ENCODE peak calls at places on chromosome 6, in eight cellular contexts. L, P, I, W, R, N, Z and Y are unnamed samples.

GRCh38 chr6:4287811-4288244 is 152.5 kb upstream of the ECI2 start:
- DNase-seq in I (no peak), L (no peak), N (no peak), W (peak; percentile 51), P (peak; percentile 66), Z (no peak), R (no peak), Y (no peak)

GRCh38 chr6:169933839-169934698 is 182.6 kb downstream of the ERMARD start:
- DNase-seq in L (peak; percentile 15), P (peak; percentile 62), Z (peak; percentile 60), N (no peak), I (no peak), W (no peak), R (no peak), Y (no peak)

GRCh38 chr6:151832710-151833109 is 25.2 kb downstream of the ESR1 start:
- DNase-seq in I (no peak), W (no peak), N (no peak), L (no peak), P (no peak), R (no peak), Z (no peak), Y (no peak)

GRCh38 chr6:4224082-4224978 is 89.0 kb upstream of the ECI2 start:
- DNase-seq in W (no peak), L (no peak), R (no peak), I (no peak), N (no peak), P (no peak), Z (no peak), Y (no peak)

GRCh38 chr6:159163901-159164370 is 5.3 kb upstream of the FNDC1 start:
- DNase-seq in P (no peak), R (no peak), W (no peak), L (peak; percentile 71), N (no peak), Z (no peak), I (no peak), Y (peak; percentile 40)

GRCh38 chr6:100185615-100186014 is 191.6 kb upstream of the MCHR2 start:
- DNase-seq in I (no peak), N (no peak), R (no peak), P (no peak), Z (no peak), W (no peak), L (no peak), Y (no peak)

GRCh38 chr6:129215246-129215645 is 332.3 kb downstream of the LAMA2 start:
- DNase-seq in Z (no peak), R (no peak), P (no peak), L (no peak), N (no peak), W (no peak), I (no peak), Y (no peak)

GRCh38 chr6:147205690-147206600 is 1.7 kb downstream of the STXBP5 start:
- DNase-seq in W (peak; percentile 47), L (peak; percentile 56), P (peak; percentile 34), Z (no peak), R (no peak), N (no peak), I (no peak), Y (no peak)

GRCh38 chr6:47844881-47845280 is 63.0 kb downstream of the OPN5 start:
- DNase-seq in I (no peak), P (no peak), L (no peak), N (no peak), Z (no peak), R (peak; percentile 64), W (no peak), Y (no peak)

GRCh38 chr6:1701668-1702353 is 92.1 kb downstream of the FOXC1 start:
- DNase-seq in N (peak; percentile 85), L (peak; percentile 63), Z (no peak), I (no peak), R (no peak), P (peak; percentile 41), W (no peak), Y (peak; percentile 92)

GRCh38 chr6:5126214-5126613 is 41.1 kb downstream of the PPP1R3G start:
- DNase-seq in I (no peak), Z (no peak), W (no peak), L (no peak), P (no peak), N (no peak), R (no peak), Y (no peak)

GRCh38 chr6:118468682-118469465 is 79.2 kb upstream of the PLN start:
- DNase-seq in N (no peak), I (no peak), L (peak; percentile 42), Z (no peak), W (peak; percentile 16), P (no peak), R (no peak), Y (no peak)

GRCh38 chr6:104322849-104323248 is 536.9 kb downstream of the HACE1 start:
- DNase-seq in N (no peak), I (no peak), P (no peak), W (peak; percentile 57), Z (no peak), R (no peak), L (no peak), Y (no peak)

GRCh38 chr6:80767808-80768207 is 661.3 kb downstream of the BCKDHB start:
- DNase-seq in L (peak; percentile 89), W (no peak), R (no peak), I (no peak), N (peak; percentile 84), Z (peak; percentile 62), P (peak; percentile 80), Y (peak; percentile 75)

GRCh38 chr6:139240161-139241010 is 51.4 kb downstream of the TXLNB start:
- DNase-seq in N (no peak), R (peak; percentile 72), P (peak; percentile 28), I (no peak), L (peak; percentile 97), Z (no peak), W (no peak), Y (peak; percentile 79)

GRCh38 chr6:32689531-32690505 is 23.4 kb upstream of the HLA-DQB1 start:
- DNase-seq in Z (no peak), W (no peak), L (no peak), N (no peak), I (no peak), P (no peak), R (no peak), Y (no peak)

GRCh38 chr6:46453221-46453620 is 38.0 kb downstream of the RCAN2 start:
- DNase-seq in L (peak; percentile 79), I (no peak), Z (no peak), W (no peak), N (no peak), P (no peak), R (no peak), Y (peak; percentile 67)
- H3K4me3 ChIP-seq in L (no peak overlapping the region), I (no peak overlapping the region), Z (no peak overlapping the region), W (no peak overlapping the region), N (no peak overlapping the region), P (no peak overlapping the region), R (no peak overlapping the region), Y (no peak overlapping the region)

DNA sequence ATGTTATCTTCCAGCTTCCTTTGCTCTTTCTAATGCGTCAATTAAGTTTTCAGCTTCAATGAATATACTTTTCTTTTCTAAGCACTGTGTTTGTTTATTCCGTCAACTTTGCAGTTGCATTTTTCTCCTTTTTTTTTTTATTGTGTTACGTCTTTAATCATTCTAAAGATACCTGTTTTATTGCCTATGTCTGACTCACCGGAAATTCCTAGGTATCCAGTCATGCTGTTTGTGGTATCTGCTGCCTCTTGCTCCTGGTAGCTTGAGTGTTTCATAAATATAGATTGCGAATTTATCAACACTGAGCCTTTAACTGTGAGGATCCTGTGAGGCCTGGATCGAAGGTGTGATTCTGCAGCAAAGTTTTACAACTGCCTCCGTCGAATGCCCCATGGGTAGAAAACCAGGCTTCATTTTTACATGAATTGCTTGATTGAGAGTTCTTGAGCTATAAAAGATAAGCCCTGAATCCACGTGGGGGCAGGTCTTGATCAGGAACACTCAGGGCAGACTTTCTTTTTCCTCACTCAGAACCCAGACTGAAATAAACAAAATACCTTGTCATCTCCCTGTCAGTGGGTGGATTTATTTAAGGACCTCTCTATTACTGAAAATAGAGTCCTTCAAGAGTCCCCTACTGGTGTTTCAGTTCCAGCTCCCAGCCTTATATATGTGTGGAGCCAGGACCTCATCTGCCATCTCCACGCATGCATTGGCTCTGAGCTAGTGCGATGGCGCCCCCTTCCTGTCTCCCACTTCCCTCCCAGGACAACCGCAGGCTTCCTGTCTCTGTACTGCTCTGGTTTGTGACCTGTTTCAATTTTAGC is 60.1 kb upstream of the LRRC1 start:
- DNase-seq in I (no peak), N (no peak), Z (peak; percentile 21), P (peak; percentile 31), W (peak; percentile 43), L (peak; percentile 26), R (no peak), Y (peak; percentile 52)
- H3K4me3 ChIP-seq in I (no peak overlapping the region), N (no peak overlapping the region), Z (no peak overlapping the region), P (no peak overlapping the region), W (no peak overlapping the region), L (no peak overlapping the region), R (no peak overlapping the region), Y (no peak overlapping the region)

DNA sequence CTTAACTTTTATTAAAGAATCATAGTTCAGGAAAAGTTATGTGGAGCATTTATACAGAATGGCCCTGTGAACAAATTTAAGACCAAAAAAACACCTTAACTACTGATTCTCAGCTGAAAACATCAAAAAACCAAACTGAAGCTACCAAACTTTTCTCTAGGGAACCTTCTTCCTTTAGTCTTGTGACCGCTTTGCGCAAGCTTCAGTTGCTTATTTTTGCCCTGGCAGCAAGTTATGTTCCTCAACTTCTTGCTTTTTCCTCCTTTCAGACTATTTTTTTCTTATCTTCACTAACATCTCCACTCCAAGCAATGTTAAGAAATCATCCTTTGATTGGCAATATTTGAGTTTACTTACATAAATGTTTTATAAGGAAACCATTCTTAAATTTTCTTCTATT is 100.1 kb downstream of the MYB start:
- DNase-seq in Z (no peak), I (no peak), P (no peak), R (peak; percentile 32), N (no peak), W (no peak), L (peak; percentile 27), Y (no peak)
- H3K4me3 ChIP-seq in Z (no peak overlapping the region), I (no peak overlapping the region), P (no peak overlapping the region), R (peak overlapping the region; percentile 62), N (no peak overlapping the region), W (no peak overlapping the region), L (no peak overlapping the region), Y (no peak overlapping the region)

DNA sequence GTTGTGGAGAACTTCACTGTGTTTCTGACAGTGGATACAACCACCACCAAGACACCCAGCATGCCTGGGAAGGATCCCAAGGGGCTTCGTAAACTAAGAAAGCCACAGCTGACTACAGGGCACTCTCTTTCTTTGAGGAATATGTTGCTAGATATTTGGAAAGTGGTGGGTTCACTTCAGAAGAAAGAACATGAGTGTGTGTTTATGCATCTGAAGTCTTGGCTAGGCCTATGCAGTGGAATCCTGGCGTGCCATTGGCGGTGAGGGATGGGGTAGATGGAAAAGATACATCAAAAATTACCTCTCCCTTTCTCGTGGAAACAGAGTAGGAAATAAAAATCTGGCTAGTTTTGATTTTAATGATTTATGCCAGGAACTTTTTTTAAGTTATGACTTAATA is 187.7 kb downstream of the PDE7B start:
- DNase-seq in R (no peak), P (no peak), W (no peak), N (no peak), L (peak; percentile 41), I (no peak), Z (no peak), Y (no peak)
- H3K4me3 ChIP-seq in R (peak overlapping the region; percentile 4), P (peak overlapping the region; percentile 56), W (no peak overlapping the region), N (no peak overlapping the region), L (peak overlapping the region; percentile 69), I (no peak overlapping the region), Z (peak overlapping the region; percentile 72), Y (peak overlapping the region; percentile 33)